ENCODE peak calls at places on chromosomes 16 and 17, in ten cellular contexts. E is fibroblast of lung, B is spleen, G is lower lobe of right lung, D is BE2C, Q is PC-3, V is thoracic aorta, O is Panc1, R is IMR-90, H is cardiac fibroblast. T is an unnamed sample.

GRCh38 chr16:18958621-18959578 is 24.8 kb upstream of the TMC7 start:
- DNase-seq in E (peak; percentile 40), B (no peak), G (no peak), D (no peak), Q (no peak), V (no peak), O (no peak), R (peak; percentile 3), H (peak; percentile 5), T (no peak)

GRCh38 chr17:32763855-32764439 is 113.0 kb downstream of the MYO1D start:
- DNase-seq in E (no peak), B (no peak), G (no peak), D (no peak), Q (no peak), V (no peak), O (no peak), R (no peak), H (no peak), T (no peak)

GRCh38 chr16:88014201-88014781 is 63.1 kb downstream of the BANP start:
- DNase-seq in E (peak; percentile 61), B (no peak), G (no peak), D (no peak), Q (peak; percentile 43), V (no peak), O (no peak), R (peak; percentile 77), H (peak; percentile 23), T (peak; percentile 37)

GRCh38 chr17:12457493-12457892 is 208.2 kb upstream of the MYOCD start:
- DNase-seq in E (peak; percentile 39), B (no peak), G (no peak), D (no peak), Q (no peak), V (no peak), O (no peak), R (peak; percentile 62), H (no peak), T (no peak)

GRCh38 chr16:67294171-67294757 is 14.9 kb downstream of the PLEKHG4 start:
- DNase-seq in E (no peak), B (peak; percentile 56), G (peak; percentile 2), D (no peak), Q (no peak), V (no peak), O (no peak), R (no peak), H (no peak), T (no peak)

GRCh38 chr16:85632709-85633437 is 19.8 kb downstream of the GSE1 start:
- DNase-seq in E (no peak), B (no peak), G (no peak), D (no peak), Q (no peak), V (no peak), O (no peak), R (no peak), H (no peak), T (no peak)

GRCh38 chr17:48484850-48485249 is 46.0 kb downstream of the HOXB1 start:
- DNase-seq in E (peak; percentile 91), B (no peak), G (no peak), D (no peak), Q (peak; percentile 94), V (no peak), O (no peak), R (peak; percentile 77), H (peak; percentile 84), T (no peak)

GRCh38 chr16:6103561-6103960 is 1006.0 kb upstream of the EEF2KMT start:
- DNase-seq in E (no peak), B (no peak), G (no peak), D (no peak), Q (no peak), V (no peak), O (no peak), R (no peak), H (no peak), T (no peak)

GRCh38 chr17:54891176-54891821 is 9.4 kb upstream of the TOM1L1 start:
- DNase-seq in E (peak; percentile 63), B (no peak), G (no peak), D (peak; percentile 56), Q (peak; percentile 88), V (no peak), O (no peak), R (peak; percentile 73), H (peak; percentile 83), T (no peak)

GRCh38 chr16:80226499-80226898 is 314.3 kb upstream of the DYNLRB2 start:
- DNase-seq in E (no peak), B (no peak), G (no peak), D (no peak), Q (no peak), V (no peak), O (no peak), R (no peak), H (no peak), T (no peak)

GRCh38 chr16:10988164-10988803 is 43.9 kb downstream of the CLEC16A start:
- DNase-seq in E (no peak), B (no peak), G (peak; percentile 51), D (peak; percentile 21), Q (peak; percentile 6), V (no peak), O (no peak), R (no peak), H (no peak), T (no peak)

GRCh38 chr16:75265911-75266701 is 14.7 kb upstream of the BCAR1 start:
- DNase-seq in E (no peak), B (no peak), G (peak; percentile 83), D (peak; percentile 80), Q (peak; percentile 71), V (no peak), O (no peak), R (peak; percentile 47), H (peak; percentile 74), T (peak; percentile 48)

GRCh38 chr16:20740007-20740883 is 1.4 kb downstream of the THUMPD1 start:
- DNase-seq in E (peak; percentile 2), B (no peak), G (no peak), D (no peak), Q (peak; percentile 37), V (no peak), O (no peak), R (no peak), H (peak; percentile 31), T (no peak)

GRCh38 chr17:78284146-78284545 is 52.7 kb downstream of the TMEM235 start:
- DNase-seq in E (no peak), B (no peak), G (no peak), D (no peak), Q (no peak), V (no peak), O (no peak), R (peak; percentile 63), H (peak; percentile 52), T (no peak)

GRCh38 chr17:44906987-44907681 is 7.9 kb upstream of the EFTUD2 start:
- DNase-seq in E (no peak), B (peak; percentile 50), G (no peak), D (no peak), Q (no peak), V (no peak), O (no peak), R (peak; percentile 38), H (no peak), T (no peak)

GRCh38 chr17:18198530-18198929 is 14.9 kb downstream of the ALKBH5 start:
- DNase-seq in E (no peak), B (no peak), G (no peak), D (no peak), Q (no peak), V (no peak), O (no peak), R (no peak), H (no peak), T (no peak)

DNA sequence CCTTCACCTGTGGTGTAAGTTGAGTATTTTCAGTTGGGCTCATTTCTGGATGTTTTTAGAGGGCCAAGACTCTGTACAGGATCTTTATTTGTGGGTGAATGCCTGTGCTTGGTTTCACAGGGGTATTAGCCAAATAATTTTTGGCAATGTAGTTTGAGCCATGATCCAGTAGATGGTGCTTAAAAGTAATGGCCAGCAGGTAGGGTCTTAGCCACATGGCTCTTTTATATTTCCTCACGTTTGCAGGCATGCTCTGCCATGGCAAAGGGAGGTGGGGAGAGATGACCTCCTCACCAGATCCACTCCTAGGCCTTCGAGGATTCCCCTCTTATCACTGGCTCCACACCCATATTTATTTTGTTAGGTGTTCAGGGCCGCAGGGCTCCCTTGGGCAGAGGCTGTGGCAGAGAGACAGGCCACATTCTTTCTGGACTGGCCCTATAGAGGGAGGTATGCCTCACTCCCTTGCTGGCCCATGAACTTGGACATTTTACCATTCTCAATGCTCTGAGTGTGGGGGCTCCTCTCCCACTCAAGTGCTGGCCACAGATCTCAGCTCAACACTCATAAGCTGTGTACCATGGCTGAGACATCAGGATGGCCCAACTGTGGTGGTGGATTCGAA is 417.1 kb downstream of the XYLT1 start:
- DNase-seq in E (no peak), B (no peak), G (no peak), D (no peak), Q (no peak), V (no peak), O (no peak), R (no peak), H (no peak), T (no peak)
- TF ChIP-seq CTCF in E (no peak), B (no peak), G (no peak), D (peak; percentile 39), Q (no peak), V (no peak), O (peak; percentile 9), R (peak; percentile 1), H (no peak), T (no peak)

GRCh38 chr16:12618515-12618914 is 185.2 kb downstream of the CPPED1 start:
- DNase-seq in E (no peak), B (no peak), G (no peak), D (no peak), Q (no peak), V (no peak), O (no peak), R (no peak), H (no peak), T (no peak)
- TF ChIP-seq CTCF in E (no peak), B (no peak), G (no peak), D (no peak), Q (no peak), V (no peak), O (no peak), R (no peak), H (no peak), T (no peak)

GRCh38 chr17:74987909-74988711 is 678 bp downstream of the CDR2L start:
- DNase-seq in E (peak; percentile 85), B (peak; percentile 85), G (peak; percentile 84), D (peak; percentile 76), Q (peak; percentile 60), V (peak; percentile 53), O (no peak), R (peak; percentile 76), H (peak; percentile 76), T (peak; percentile 88)
- TF ChIP-seq CTCF in E (peak; percentile 30), B (no peak), G (peak; percentile 34), D (peak; percentile 33), Q (peak; percentile 5), V (peak; percentile 29), O (no peak), R (peak; percentile 42), H (peak; percentile 26), T (no peak)

DNA sequence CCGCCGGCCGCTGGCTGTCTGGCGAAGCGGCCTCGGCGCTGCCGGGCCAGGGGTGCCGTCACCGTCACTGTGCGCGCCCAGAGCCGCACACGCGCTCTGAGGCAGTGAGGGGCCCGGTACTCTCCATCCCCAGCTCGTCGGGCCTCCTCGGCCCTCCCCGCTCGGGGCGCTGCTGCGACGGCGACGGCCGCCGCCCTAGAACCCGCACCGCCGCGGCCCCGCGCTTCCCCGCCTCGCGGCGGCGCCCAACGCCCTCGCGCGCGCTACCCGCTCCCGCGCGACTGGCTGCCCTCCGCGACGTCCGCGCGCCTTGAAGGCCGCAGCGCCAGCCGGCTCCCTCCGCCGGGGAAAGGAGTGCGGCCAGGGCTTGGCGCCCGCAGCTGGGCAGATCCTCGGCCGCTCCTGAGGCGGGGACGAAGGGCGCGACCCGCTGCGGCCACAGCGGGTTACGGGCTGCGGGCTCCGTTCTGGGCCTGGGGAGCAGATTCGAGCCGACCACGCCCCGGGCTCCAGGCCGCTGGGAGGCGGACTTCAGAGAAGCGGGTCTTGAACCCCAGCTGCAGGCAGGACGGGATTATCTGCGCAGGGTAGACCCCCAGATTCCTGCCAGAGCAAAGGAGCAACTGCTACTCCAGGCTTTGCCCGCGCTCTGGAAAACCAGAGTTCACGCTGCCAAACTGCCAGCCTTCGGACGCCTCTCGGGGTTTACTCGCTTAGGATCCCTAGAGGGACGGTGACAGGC is at the start of gene ULK2:
- DNase-seq in E (peak; percentile 84), B (peak; percentile 86), G (peak; percentile 71), D (peak; percentile 43), Q (peak; percentile 61), V (no peak), O (no peak), R (peak; percentile 69), H (peak; percentile 75), T (peak; percentile 76)
- TF ChIP-seq CTCF in E (peak; percentile 11), B (no peak), G (no peak), D (no peak), Q (no peak), V (no peak), O (peak; percentile 66), R (peak; percentile 37), H (no peak), T (no peak)